ENCODE peak calls at places on chromosomes 3 and 15, in eight cellular contexts. H is foreskin fibroblast, W is OCI-LY7, T is choroid plexus epithelial cell, P is heart left ventricle, M is body of pancreas, J is GM13977, K is upper lobe of right lung. O is an unnamed sample.

GRCh38 chr15:87099916-87100315 is 1020.2 kb downstream of the AGBL1 start:
- DNase-seq in H (no peak), W (no peak), T (no peak), P (no peak), M (no peak), J (no peak), K (no peak), O (no peak)

GRCh38 chr3:45499529-45499928 is 95.0 kb upstream of the LIMD1 start:
- DNase-seq in H (no peak), W (peak), T (peak), P (no peak), M (no peak), J (peak), K (no peak), O (no peak)

GRCh38 chr3:115350606-115351005 is 203.5 kb upstream of the ZBTB20 start:
- DNase-seq in H (no peak), W (no peak), T (no peak), P (no peak), M (no peak), J (no peak), K (no peak), O (no peak)

GRCh38 chr3:112671930-112672715 is 31.2 kb upstream of the CCDC80 start:
- DNase-seq in H (peak), W (no peak), T (peak), P (no peak), M (no peak), J (no peak), K (no peak), O (no peak)

GRCh38 chr3:31903686-31904431 is 77.2 kb downstream of the OSBPL10 start:
- DNase-seq in H (no peak), W (peak), T (no peak), P (no peak), M (no peak), J (no peak), K (no peak), O (no peak)

GRCh38 chr3:7400360-7400759 is 539.4 kb downstream of the GRM7 start:
- DNase-seq in H (no peak), W (no peak), T (no peak), P (no peak), M (no peak), J (no peak), K (no peak), O (no peak)

GRCh38 chr3:194617827-194618226 is 15.4 kb downstream of the TMEM44 start:
- DNase-seq in H (no peak), W (no peak), T (peak), P (no peak), M (no peak), J (no peak), K (no peak), O (no peak)

GRCh38 chr3:188234172-188234571 is 80.2 kb downstream of the LPP start:
- DNase-seq in H (no peak), W (no peak), T (no peak), P (no peak), M (no peak), J (no peak), K (no peak), O (no peak)

GRCh38 chr3:10935028-10935427 is 57.5 kb upstream of the SLC6A1 start:
- DNase-seq in H (no peak), W (no peak), T (no peak), P (no peak), M (no peak), J (no peak), K (peak), O (no peak)

GRCh38 chr3:174198199-174198598 is 660.9 kb upstream of the NAALADL2 start:
- DNase-seq in H (peak), W (no peak), T (peak), P (no peak), M (no peak), J (no peak), K (no peak), O (no peak)

GRCh38 chr15:55234104-55234799 is 37.5 kb upstream of the RSL24D1 start:
- DNase-seq in H (no peak), W (no peak), T (no peak), P (no peak), M (no peak), J (no peak), K (no peak), O (no peak)

GRCh38 chr3:111151438-111151837 is 79.8 kb downstream of the NECTIN3 start:
- DNase-seq in H (peak), W (no peak), T (peak), P (no peak), M (no peak), J (no peak), K (no peak), O (no peak)

GRCh38 chr3:53936347-53936746 is 44.7 kb upstream of the SELENOK start:
- DNase-seq in H (no peak), W (no peak), T (no peak), P (no peak), M (no peak), J (no peak), K (no peak), O (no peak)

GRCh38 chr3:62672270-62672987 is 202.8 kb downstream of the CADPS start:
- DNase-seq in H (no peak), W (no peak), T (no peak), P (no peak), M (no peak), J (no peak), K (no peak), O (no peak)

GRCh38 chr3:110383356-110383755 is 688.3 kb upstream of the NECTIN3 start:
- DNase-seq in H (peak), W (no peak), T (no peak), P (no peak), M (no peak), J (no peak), K (no peak), O (no peak)

GRCh38 chr15:58957101-58957973 is 23.9 kb upstream of the SLTM start:
- DNase-seq in H (peak), W (peak), T (peak), P (no peak), M (peak), J (peak), K (no peak), O (peak)

GRCh38 chr15:70879386-70879785 is 12.8 kb downstream of the THAP10 start:
- DNase-seq in H (peak), W (no peak), T (peak), P (no peak), M (no peak), J (no peak), K (no peak), O (no peak)

GRCh38 chr3:45509038-45509767 is 85.3 kb upstream of the LIMD1 start:
- DNase-seq in H (peak), W (no peak), T (peak), P (no peak), M (no peak), J (no peak), K (no peak), O (no peak)

GRCh38 chr15:73700041-73700842 is 16.1 kb downstream of the CD276 start:
- DNase-seq in H (peak), W (peak), T (peak), P (peak), M (peak), J (peak), K (no peak), O (peak)

GRCh38 chr15:66701422-66702034 is 508 bp upstream of the SMAD6 start:
- DNase-seq in H (peak), W (no peak), T (no peak), P (peak), M (no peak), J (peak), K (peak), O (no peak)

GRCh38 chr15:59388670-59389069 is 16.0 kb upstream of the MYO1E start:
- DNase-seq in H (no peak), W (no peak), T (peak), P (no peak), M (no peak), J (no peak), K (no peak), O (no peak)

GRCh38 chr3:53226841-53227407 is 28.9 kb downstream of the TKT start:
- DNase-seq in H (no peak), W (no peak), T (no peak), P (no peak), M (no peak), J (no peak), K (peak), O (no peak)

GRCh38 chr3:126895178-126896066 is 87.5 kb upstream of the PLXNA1 start:
- DNase-seq in H (peak), W (no peak), T (peak), P (no peak), M (peak), J (no peak), K (no peak), O (no peak)

GRCh38 chr3:16768956-16769355 is 115.8 kb upstream of the PLCL2 start:
- DNase-seq in H (no peak), W (no peak), T (peak), P (no peak), M (no peak), J (no peak), K (no peak), O (no peak)

GRCh38 chr3:197511130-197511529 is 44.6 kb downstream of the BDH1 start:
- DNase-seq in H (peak), W (no peak), T (no peak), P (no peak), M (no peak), J (no peak), K (no peak), O (no peak)

GRCh38 chr3:12934431-12934830 is 93.1 kb upstream of the RPL32 start:
- DNase-seq in H (no peak), W (no peak), T (peak), P (peak), M (peak), J (no peak), K (no peak), O (no peak)

GRCh38 chr3:182436547-182436946 is 356.8 kb upstream of the ATP11B start:
- DNase-seq in H (no peak), W (no peak), T (no peak), P (no peak), M (no peak), J (no peak), K (no peak), O (no peak)

GRCh38 chr15:95269247-95270155 is 1038.1 kb downstream of the MCTP2 start:
- DNase-seq in H (no peak), W (no peak), T (no peak), P (no peak), M (no peak), J (no peak), K (no peak), O (no peak)

GRCh38 chr15:48645558-48646330 is at the start of gene FBN1:
- DNase-seq in H (peak), W (no peak), T (peak), P (peak), M (peak), J (peak), K (peak), O (peak)

GRCh38 chr15:43930079-43930478 is 103.3 kb downstream of the WDR76 start:
- DNase-seq in H (no peak), W (no peak), T (peak), P (no peak), M (no peak), J (no peak), K (no peak), O (no peak)

GRCh38 chr15:66252411-66253295 is 897 bp downstream of the MEGF11 start:
- DNase-seq in H (peak), W (peak), T (peak), P (peak), M (peak), J (peak), K (peak), O (peak)

GRCh38 chr15:72706266-72706665 is 20.3 kb downstream of the BBS4 start:
- DNase-seq in H (no peak), W (no peak), T (no peak), P (no peak), M (no peak), J (no peak), K (no peak), O (no peak)

GRCh38 chr15:29122506-29122905 is 147.1 kb downstream of the NSMCE3 start:
- DNase-seq in H (no peak), W (no peak), T (no peak), P (peak), M (no peak), J (no peak), K (no peak), O (no peak)

GRCh38 chr3:36482259-36482658 is 102.0 kb downstream of the STAC start:
- DNase-seq in H (no peak), W (no peak), T (no peak), P (no peak), M (no peak), J (no peak), K (no peak), O (no peak)

GRCh38 chr3:36486009-36486408 is 105.7 kb downstream of the STAC start:
- DNase-seq in H (no peak), W (no peak), T (no peak), P (no peak), M (no peak), J (no peak), K (no peak), O (no peak)

GRCh38 chr3:36484386-36484785 is 104.1 kb downstream of the STAC start:
- DNase-seq in H (no peak), W (no peak), T (no peak), P (no peak), M (no peak), J (no peak), K (no peak), O (no peak)

GRCh38 chr3:36482880-36483279 is 102.6 kb downstream of the STAC start:
- DNase-seq in H (no peak), W (no peak), T (no peak), P (no peak), M (no peak), J (no peak), K (no peak), O (no peak)

GRCh38 chr3:36483709-36484108 is 103.4 kb downstream of the STAC start:
- DNase-seq in H (no peak), W (no peak), T (no peak), P (no peak), M (no peak), J (no peak), K (no peak), O (no peak)
- TF ChIP-seq CTCF in H (no peak), W (no peak), T (no peak), P (no peak), M (no peak), J (no peak), K (no peak), O (no peak)

GRCh38 chr3:37625690-37626089 is 236.0 kb upstream of the CTDSPL start:
- DNase-seq in H (no peak), W (no peak), T (no peak), P (no peak), M (no peak), J (no peak), K (no peak), O (no peak)
- TF ChIP-seq CTCF in H (no peak), W (no peak), T (no peak), P (no peak), M (no peak), J (no peak), K (no peak), O (no peak)

DNA sequence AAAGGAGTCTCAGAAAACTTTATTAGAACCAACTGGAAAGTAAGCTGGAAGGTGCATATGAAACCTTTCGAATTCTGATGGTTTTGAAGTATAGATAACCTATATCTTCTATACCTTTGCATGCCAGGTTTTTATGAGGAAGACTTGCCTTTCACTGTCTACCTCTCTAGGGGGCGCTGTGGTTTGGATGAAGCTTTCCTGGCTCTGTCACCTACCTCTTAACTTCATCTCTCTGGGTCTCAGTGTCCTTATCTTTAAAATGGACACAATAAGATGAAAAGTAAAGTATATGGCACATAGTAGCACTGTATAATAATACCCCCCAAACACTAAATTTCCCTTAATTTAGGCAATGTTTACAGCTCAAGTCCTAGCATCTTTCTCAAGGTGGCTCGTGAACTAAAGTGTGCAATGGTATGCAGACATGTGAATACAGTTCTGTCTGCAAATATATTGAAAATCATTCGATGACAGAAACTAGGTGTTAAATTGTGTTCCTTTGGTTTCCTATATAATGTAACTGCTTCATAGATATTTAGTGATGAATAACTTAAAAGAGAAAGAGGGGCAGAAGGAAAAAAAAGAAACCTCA is 314.3 kb downstream of the CHST2 start:
- DNase-seq in H (no peak), W (peak), T (peak), P (no peak), M (no peak), J (peak), K (no peak), O (peak)
- TF ChIP-seq CTCF in H (peak), W (peak), T (peak), P (peak), M (peak), J (peak), K (peak), O (peak)

GRCh38 chr15:93087825-93088199 is 1.2 kb downstream of the RGMA start:
- DNase-seq in H (no peak), W (peak), T (peak), P (peak), M (peak), J (peak), K (peak), O (peak)

GRCh38 chr15:93088981-93089854 is at the start of gene RGMA:
- DNase-seq in H (no peak), W (no peak), T (no peak), P (peak), M (peak), J (peak), K (peak), O (no peak)

GRCh38 chr15:93089855-93090305 is 869 bp upstream of the RGMA start:
- DNase-seq in H (no peak), W (no peak), T (no peak), P (peak), M (no peak), J (no peak), K (no peak), O (no peak)

GRCh38 chr15:93086791-93087190 is 2.2 kb downstream of the RGMA start:
- DNase-seq in H (no peak), W (no peak), T (no peak), P (no peak), M (no peak), J (no peak), K (no peak), O (no peak)

DNA sequence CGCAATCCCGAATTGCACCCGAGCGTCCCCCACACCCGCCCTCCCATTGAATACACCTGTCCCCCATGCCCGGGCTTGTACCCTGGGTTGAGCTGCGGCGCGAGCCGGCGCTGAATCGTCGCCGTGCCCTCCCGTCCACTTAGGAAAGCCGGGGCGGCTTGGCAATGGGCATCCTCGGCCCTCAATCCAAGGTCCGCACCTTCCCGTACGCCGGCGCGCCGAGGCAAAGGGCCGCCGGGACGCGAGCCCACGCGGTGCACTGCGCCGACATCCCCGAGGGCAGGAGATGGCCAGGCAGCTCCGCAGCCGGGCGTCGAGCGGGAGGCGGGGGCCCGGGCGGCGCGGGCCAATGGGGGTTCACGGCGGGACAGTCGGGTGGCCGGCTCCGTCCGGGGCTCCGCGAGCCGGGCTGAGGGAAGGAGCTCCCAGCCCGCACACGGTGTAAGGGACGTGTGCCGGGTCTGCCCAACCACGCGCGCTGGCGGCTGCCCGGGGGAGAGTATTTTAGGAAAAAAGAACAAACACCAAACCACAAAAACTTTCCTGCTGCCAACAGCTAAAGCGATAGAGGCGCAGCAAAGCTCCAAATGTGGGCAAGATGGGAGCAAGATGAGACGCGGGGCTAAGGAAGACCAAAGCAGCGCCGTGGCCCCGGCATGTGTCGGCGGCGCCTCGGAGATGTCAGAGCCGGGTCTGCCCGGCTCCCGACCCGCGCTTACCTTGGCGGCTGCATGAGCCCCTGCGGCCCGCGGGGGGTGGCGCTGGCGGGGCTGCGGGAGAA is 621 bp downstream of the RGMA start:
- DNase-seq in H (no peak), W (no peak), T (no peak), P (peak), M (peak), J (peak), K (peak), O (peak)
- TF ChIP-seq CTCF in H (no peak), W (no peak), T (no peak), P (no peak), M (no peak), J (no peak), K (no peak), O (no peak)

GRCh38 chr3:105827959-105828358 is 40.9 kb downstream of the CBLB start:
- DNase-seq in H (peak), W (no peak), T (peak), P (no peak), M (no peak), J (no peak), K (no peak), O (no peak)
- TF ChIP-seq CTCF in H (peak), W (no peak), T (peak), P (no peak), M (no peak), J (no peak), K (no peak), O (no peak)

DNA sequence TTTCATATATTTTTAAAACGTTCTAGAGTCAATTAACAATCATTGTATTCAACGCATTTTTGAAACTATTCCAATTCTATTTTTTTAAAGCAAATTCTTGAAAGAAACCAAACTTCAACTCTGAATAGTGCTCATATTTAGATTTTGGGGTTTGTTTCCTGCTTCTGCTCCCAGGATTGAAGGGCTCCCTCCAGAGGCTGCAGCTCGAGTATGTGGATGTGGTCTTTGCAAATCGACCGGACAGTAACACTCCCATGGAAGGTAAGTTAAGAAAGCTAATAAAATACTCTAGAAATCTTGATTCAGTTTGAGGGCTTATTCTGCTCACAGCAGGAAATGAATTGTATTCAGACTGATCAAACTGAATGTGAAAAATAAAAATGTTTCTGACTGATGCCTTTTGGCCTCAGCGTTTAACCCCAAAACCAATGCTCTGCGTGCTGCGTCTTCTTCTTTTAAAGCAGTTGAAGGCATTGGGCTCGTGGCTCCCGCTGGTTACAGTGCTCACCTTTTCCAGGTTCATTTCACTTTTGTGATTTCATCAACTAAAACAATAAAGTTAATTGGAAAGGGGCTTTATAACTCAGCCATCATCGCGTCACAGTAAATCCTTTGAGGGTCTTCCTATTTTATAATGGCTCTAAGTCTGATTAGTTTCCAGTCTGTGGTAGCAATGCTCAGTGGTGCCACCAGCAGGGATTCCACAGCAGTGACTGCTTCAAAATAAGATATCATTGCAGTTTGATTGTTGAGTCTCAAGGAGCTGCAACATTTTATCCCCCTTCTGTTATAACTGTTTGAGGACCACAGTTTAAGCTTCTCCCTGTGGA is 80.1 kb downstream of the SSR3 start:
- DNase-seq in H (no peak), W (peak), T (peak), P (no peak), M (no peak), J (no peak), K (no peak), O (peak)
- TF ChIP-seq CTCF in H (peak), W (peak), T (peak), P (no peak), M (peak), J (peak), K (peak), O (peak)

O was measured in GM10248.